ENCODE peak calls at places on chromosomes 13 and 19, in eight cellular contexts. O is cardiac muscle cell, M is K562, E is adrenal gland, V is left ventricle myocardium inferior, N is pancreas, R is lower leg skin, U is cardiac fibroblast. J is an unnamed sample.

GRCh38 chr19:43618921-43619261 is 538 bp downstream of the ZNF428 start:
- DNase-seq in E (peak; percentile 33), M (no peak), O (peak; percentile 47), N (no peak), V (no peak), U (no peak), R (no peak), J (peak; percentile 84)

GRCh38 chr19:13861392-13861713 is 15.6 kb upstream of the NANOS3 start:
- DNase-seq in U (no peak), N (no peak), M (no peak), O (peak; percentile 27), V (no peak), E (no peak), R (no peak), J (peak; percentile 69)

GRCh38 chr13:93298741-93299140 is 72.1 kb downstream of the GPC6 start:
- DNase-seq in N (no peak), O (peak; percentile 40), U (no peak), R (no peak), E (no peak), V (no peak), M (no peak), J (no peak)

GRCh38 chr13:32495429-32495828 is 43.2 kb downstream of the N4BP2L2 start:
- DNase-seq in M (no peak), O (no peak), R (no peak), N (no peak), U (no peak), V (no peak), E (no peak), J (no peak)

GRCh38 chr19:48962029-48962848 is 2.9 kb upstream of the FTL start:
- DNase-seq in E (peak; percentile 59), R (peak; percentile 92), N (no peak), O (peak; percentile 40), U (peak; percentile 48), V (peak; percentile 54), M (peak; percentile 77), J (peak; percentile 80)

GRCh38 chr13:33376212-33376611 is 90.7 kb upstream of the STARD13 start:
- DNase-seq in O (no peak), V (no peak), R (no peak), E (no peak), M (no peak), N (no peak), U (no peak), J (no peak)

GRCh38 chr13:99330942-99331341 is 23.7 kb upstream of the GPR183 start:
- DNase-seq in M (no peak), E (no peak), R (no peak), N (no peak), U (no peak), O (no peak), V (no peak), J (no peak)

GRCh38 chr13:34308725-34309124 is 490.8 kb downstream of the RFC3 start:
- DNase-seq in M (no peak), N (no peak), V (no peak), U (no peak), E (no peak), R (no peak), O (no peak), J (no peak)

GRCh38 chr19:38734176-38734425 is 10.2 kb downstream of the CAPN12 start:
- DNase-seq in U (no peak), R (no peak), V (no peak), O (no peak), M (no peak), E (no peak), N (peak; percentile 22), J (no peak)

GRCh38 chr13:113902536-113902935 is 38.7 kb upstream of the GAS6 start:
- DNase-seq in R (no peak), M (no peak), U (no peak), E (no peak), O (no peak), N (no peak), V (no peak), J (no peak)

GRCh38 chr13:103805771-103806170 is 739.6 kb upstream of the SLC10A2 start:
- DNase-seq in N (no peak), R (no peak), M (no peak), E (no peak), U (no peak), O (no peak), V (no peak), J (no peak)

GRCh38 chr13:113034451-113035208 is 65.6 kb downstream of the MCF2L start:
- DNase-seq in U (peak; percentile 70), E (peak; percentile 62), M (peak; percentile 41), V (no peak), R (no peak), O (peak; percentile 69), N (peak; percentile 18), J (no peak)

GRCh38 chr19:6018786-6019185 is 40.8 kb upstream of the RANBP3 start:
- DNase-seq in U (no peak), V (no peak), E (no peak), N (no peak), R (no peak), M (peak; percentile 68), O (no peak), J (peak; percentile 37)

GRCh38 chr13:46321494-46322225 is 65.4 kb downstream of the RUBCNL start:
- DNase-seq in U (peak; percentile 77), R (no peak), N (peak; percentile 18), V (peak; percentile 42), E (peak; percentile 52), O (peak; percentile 78), M (peak; percentile 43), J (peak; percentile 90)

GRCh38 chr19:14526423-14526822 is 3.0 kb upstream of the TECR start:
- DNase-seq in V (no peak), E (no peak), M (no peak), R (no peak), O (no peak), N (no peak), U (no peak), J (no peak)

GRCh38 chr13:111474136-111475002 is 153.9 kb downstream of the TEX29 start:
- DNase-seq in M (peak; percentile 19), E (no peak), U (peak; percentile 58), V (no peak), R (peak; percentile 83), O (peak; percentile 56), N (no peak), J (no peak)

GRCh38 chr19:4867534-4868285 is at the start of gene PLIN3:
- DNase-seq in N (peak; percentile 93), E (peak; percentile 99), R (peak; percentile 100), V (peak; percentile 98), O (peak; percentile 98), U (peak; percentile 98), M (peak; percentile 100), J (peak; percentile 97)

GRCh38 chr19:33683881-33684549 is 62.3 kb downstream of the CHST8 start:
- DNase-seq in V (no peak), R (peak; percentile 69), U (peak; percentile 31), E (peak; percentile 61), M (no peak), N (peak; percentile 32), O (peak; percentile 59), J (peak; percentile 16)

GRCh38 chr19:45677351-45678230 is 9.6 kb downstream of the GIPR start:
- DNase-seq in E (peak; percentile 90), R (peak; percentile 94), M (peak; percentile 57), O (peak; percentile 93), U (peak; percentile 92), V (peak; percentile 53), N (peak; percentile 97), J (peak; percentile 99)
- TF ChIP-seq CTCF in E (no peak), R (no peak), M (no peak), O (peak; percentile 41), U (peak; percentile 22), V (no peak), N (no peak), J (no peak)

DNA sequence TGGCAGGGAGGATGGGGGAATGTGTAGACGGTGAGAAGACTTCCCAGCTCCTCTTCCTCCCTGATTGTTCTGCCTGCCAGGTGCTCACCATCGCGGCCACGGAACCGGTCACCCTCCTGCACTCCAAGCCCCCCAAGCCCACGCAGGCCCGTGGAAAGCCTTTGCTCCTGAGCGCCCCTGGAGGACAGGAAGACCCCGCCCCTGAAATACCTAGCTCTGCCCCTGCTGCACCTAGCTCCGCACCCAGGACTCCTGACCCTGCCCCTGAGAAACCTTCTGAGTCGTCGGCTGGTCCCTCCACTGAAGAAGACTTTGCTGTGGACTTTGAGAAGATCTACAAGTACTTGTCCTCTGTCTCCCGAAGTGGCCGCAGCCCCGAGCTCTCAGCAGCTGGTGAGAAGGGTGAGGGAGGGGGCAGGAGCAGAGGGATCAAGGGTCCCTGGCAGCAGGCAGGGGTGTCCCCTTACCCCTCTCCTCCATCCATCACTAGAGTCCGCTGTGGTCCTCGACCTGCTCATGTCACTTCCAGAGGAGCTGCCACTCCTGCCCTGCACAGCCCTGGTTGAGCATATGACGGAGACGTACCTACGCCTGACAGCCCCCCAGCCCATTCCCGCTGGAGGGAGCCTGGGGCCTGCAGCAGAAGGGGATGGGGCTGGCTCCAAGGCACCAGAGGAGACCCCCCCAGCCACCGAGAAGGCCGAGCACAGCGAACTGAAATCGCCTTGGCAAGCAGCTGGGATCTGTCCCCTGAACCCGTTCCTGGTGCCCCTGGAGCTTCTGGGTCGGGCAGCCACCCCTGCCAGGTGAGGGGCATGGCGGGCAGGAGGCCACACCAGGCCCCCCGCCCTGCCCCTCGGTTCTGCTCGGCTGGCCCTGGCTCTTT is 2.1 kb downstream of the SNAPC2 start:
- DNase-seq in E (no peak), V (no peak), U (no peak), M (no peak), N (no peak), O (no peak), R (no peak), J (no peak)
- TF ChIP-seq CTCF in E (no peak), V (no peak), U (no peak), M (no peak), N (no peak), O (no peak), R (no peak), J (no peak)

DNA sequence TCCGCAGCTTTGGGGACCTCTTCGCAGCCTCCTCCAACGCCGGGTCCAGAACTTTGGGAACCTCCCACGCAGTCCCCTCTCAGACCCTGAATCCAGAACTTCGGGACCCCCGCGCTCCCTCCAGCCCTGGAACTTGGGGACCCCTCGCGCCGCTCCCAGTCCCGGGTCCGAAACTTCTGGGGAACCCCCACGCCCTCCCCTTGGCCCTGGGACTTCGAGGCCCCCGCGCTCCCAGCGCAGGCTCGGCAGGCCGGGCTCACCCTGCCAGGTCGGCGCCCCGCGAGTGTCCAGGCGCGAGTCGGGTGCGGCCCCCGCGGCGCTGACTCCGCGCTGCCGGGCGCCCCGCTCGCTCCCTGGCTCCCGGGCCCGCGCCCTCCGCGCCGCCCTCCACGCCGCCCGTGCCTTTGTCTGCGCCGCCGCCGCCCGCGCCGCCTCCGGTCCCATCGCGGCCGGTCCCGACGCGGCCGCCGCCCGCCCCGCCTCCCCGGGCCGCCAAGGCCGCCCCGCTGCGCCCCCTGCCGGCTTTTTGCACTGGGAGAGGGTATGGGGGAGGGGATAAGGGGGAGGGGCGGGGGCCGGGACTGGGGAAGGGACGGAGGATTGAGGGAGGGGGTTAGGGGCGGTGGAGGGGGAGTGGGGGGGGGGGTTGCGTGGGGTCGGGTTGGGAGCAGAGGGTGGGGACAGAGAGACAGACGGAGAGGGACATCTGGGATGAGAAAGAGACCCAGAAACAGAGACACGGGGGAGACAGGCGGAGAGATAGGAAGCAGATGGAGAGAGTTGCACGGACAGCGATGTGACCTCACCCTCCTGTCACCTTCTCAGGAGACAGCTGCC is at the start of gene HOMER3:
- DNase-seq in R (peak; percentile 96), M (peak; percentile 94), V (peak; percentile 85), N (peak; percentile 74), O (peak; percentile 72), U (peak; percentile 67), E (peak; percentile 84), J (peak; percentile 74)
- TF ChIP-seq CTCF in R (no peak), M (peak; percentile 63), V (peak; percentile 36), N (no peak), O (peak; percentile 21), U (peak; percentile 39), E (no peak), J (no peak)

GRCh38 chr13:67642638-67643037 is 412.5 kb upstream of the PCDH9 start:
- DNase-seq in M (no peak), V (no peak), U (no peak), N (no peak), E (no peak), R (no peak), O (no peak), J (no peak)

GRCh38 chr13:67643656-67644055 is 413.5 kb upstream of the PCDH9 start:
- DNase-seq in N (no peak), U (no peak), O (no peak), E (no peak), R (no peak), M (no peak), V (no peak), J (no peak)
- TF ChIP-seq CTCF in N (no peak), U (no peak), O (no peak), E (no peak), R (no peak), M (no peak), V (no peak), J (no peak)